ENCODE peak calls at places on chromosome 17, in eight cellular contexts. One of them, this sample, is unnamed.

GRCh38 chr17:2170023-2170422 is 115.1 kb downstream of the HIC1 start:
- DNase-seq in epithelial cell of esophagus: peak; percentile 27
- DNase-seq in tibial artery: no peak
- DNase-seq in ureter: no peak
- DNase-seq in activated T-cell treated with anti-CD3 and anti-CD28 coated beads, Interleukin-2, amount 50 U/mL, for 24 hours: peak; percentile 39
- DNase-seq in activated effector memory CD4-positive, alpha-beta T cell treated with Interleukin-2 at 50 U/mL for 16 hours: no peak
- DNase-seq in amniotic stem cell: no peak
- DNase-seq in midbrain: no peak
- DNase-seq in this sample: no peak

GRCh38 chr17:79246226-79246794 is 171.7 kb downstream of the ENGASE start:
- DNase-seq in epithelial cell of esophagus: no peak
- DNase-seq in tibial artery: no peak
- DNase-seq in ureter: no peak
- DNase-seq in activated T-cell treated with anti-CD3 and anti-CD28 coated beads, Interleukin-2, amount 50 U/mL, for 24 hours: no peak
- DNase-seq in activated effector memory CD4-positive, alpha-beta T cell treated with Interleukin-2 at 50 U/mL for 16 hours: no peak
- DNase-seq in amniotic stem cell: no peak
- DNase-seq in midbrain: no peak
- DNase-seq in this sample: no peak

GRCh38 chr17:3935825-3936355 is 19.6 kb upstream of the P2RX1 start:
- DNase-seq in epithelial cell of esophagus: peak; percentile 69
- DNase-seq in tibial artery: no peak
- DNase-seq in ureter: no peak
- DNase-seq in activated T-cell treated with anti-CD3 and anti-CD28 coated beads, Interleukin-2, amount 50 U/mL, for 24 hours: no peak
- DNase-seq in activated effector memory CD4-positive, alpha-beta T cell treated with Interleukin-2 at 50 U/mL for 16 hours: no peak
- DNase-seq in amniotic stem cell: no peak
- DNase-seq in midbrain: no peak
- DNase-seq in this sample: no peak

GRCh38 chr17:64420143-64420670 is 28.7 kb upstream of the MILR1 start:
- DNase-seq in epithelial cell of esophagus: peak; percentile 78
- DNase-seq in tibial artery: no peak
- DNase-seq in ureter: no peak
- DNase-seq in activated T-cell treated with anti-CD3 and anti-CD28 coated beads, Interleukin-2, amount 50 U/mL, for 24 hours: peak; percentile 53
- DNase-seq in activated effector memory CD4-positive, alpha-beta T cell treated with Interleukin-2 at 50 U/mL for 16 hours: no peak
- DNase-seq in amniotic stem cell: peak; percentile 55
- DNase-seq in midbrain: peak; percentile 78
- DNase-seq in this sample: peak; percentile 38

GRCh38 chr17:72388765-72389473 is 268.1 kb downstream of the SOX9 start:
- DNase-seq in epithelial cell of esophagus: peak; percentile 68
- DNase-seq in tibial artery: no peak
- DNase-seq in ureter: no peak
- DNase-seq in activated T-cell treated with anti-CD3 and anti-CD28 coated beads, Interleukin-2, amount 50 U/mL, for 24 hours: no peak
- DNase-seq in activated effector memory CD4-positive, alpha-beta T cell treated with Interleukin-2 at 50 U/mL for 16 hours: no peak
- DNase-seq in amniotic stem cell: no peak
- DNase-seq in midbrain: no peak
- DNase-seq in this sample: no peak

GRCh38 chr17:9519873-9520272 is 55.7 kb downstream of the STX8 start:
- DNase-seq in epithelial cell of esophagus: no peak
- DNase-seq in tibial artery: no peak
- DNase-seq in ureter: no peak
- DNase-seq in activated T-cell treated with anti-CD3 and anti-CD28 coated beads, Interleukin-2, amount 50 U/mL, for 24 hours: no peak
- DNase-seq in activated effector memory CD4-positive, alpha-beta T cell treated with Interleukin-2 at 50 U/mL for 16 hours: no peak
- DNase-seq in amniotic stem cell: no peak
- DNase-seq in midbrain: no peak
- DNase-seq in this sample: no peak

GRCh38 chr17:16415031-16415924 is at the start of gene TRPV2:
- DNase-seq in epithelial cell of esophagus: no peak
- DNase-seq in tibial artery: no peak
- DNase-seq in ureter: no peak
- DNase-seq in activated T-cell treated with anti-CD3 and anti-CD28 coated beads, Interleukin-2, amount 50 U/mL, for 24 hours: peak; percentile 70
- DNase-seq in activated effector memory CD4-positive, alpha-beta T cell treated with Interleukin-2 at 50 U/mL for 16 hours: peak; percentile 39
- DNase-seq in amniotic stem cell: no peak
- DNase-seq in midbrain: no peak
- DNase-seq in this sample: no peak

GRCh38 chr17:39623356-39623950 is 3.3 kb upstream of the PPP1R1B start:
- DNase-seq in epithelial cell of esophagus: peak; percentile 72
- DNase-seq in tibial artery: peak; percentile 84
- DNase-seq in ureter: peak; percentile 88
- DNase-seq in activated T-cell treated with anti-CD3 and anti-CD28 coated beads, Interleukin-2, amount 50 U/mL, for 24 hours: peak; percentile 93
- DNase-seq in activated effector memory CD4-positive, alpha-beta T cell treated with Interleukin-2 at 50 U/mL for 16 hours: peak; percentile 73
- DNase-seq in amniotic stem cell: peak; percentile 18
- DNase-seq in midbrain: peak; percentile 88
- DNase-seq in this sample: peak; percentile 58

GRCh38 chr17:12958786-12959185 is 59.0 kb downstream of the ELAC2 start:
- DNase-seq in epithelial cell of esophagus: no peak
- DNase-seq in tibial artery: no peak
- DNase-seq in ureter: no peak
- DNase-seq in activated T-cell treated with anti-CD3 and anti-CD28 coated beads, Interleukin-2, amount 50 U/mL, for 24 hours: no peak
- DNase-seq in activated effector memory CD4-positive, alpha-beta T cell treated with Interleukin-2 at 50 U/mL for 16 hours: no peak
- DNase-seq in amniotic stem cell: no peak
- DNase-seq in midbrain: no peak
- DNase-seq in this sample: no peak

GRCh38 chr17:7767425-7768021 is 50.0 kb downstream of the DNAH2 start:
- DNase-seq in epithelial cell of esophagus: peak; percentile 24
- DNase-seq in tibial artery: no peak
- DNase-seq in ureter: no peak
- DNase-seq in activated T-cell treated with anti-CD3 and anti-CD28 coated beads, Interleukin-2, amount 50 U/mL, for 24 hours: no peak
- DNase-seq in activated effector memory CD4-positive, alpha-beta T cell treated with Interleukin-2 at 50 U/mL for 16 hours: no peak
- DNase-seq in amniotic stem cell: no peak
- DNase-seq in midbrain: no peak
- DNase-seq in this sample: no peak